ENCODE peak calls at places on chromosome 1, in ten cellular contexts. O, W, S, Q, G, D, U, F, Z and P are unnamed samples.
A peak's percentile ranks its signal among the peaks of the same experiment; 100 is the strongest.

GRCh38 chr1:184618851-184619250 is 135.8 kb downstream of the EDEM3 start:
- DNase-seq in G (no peak), Q (no peak), U (no peak), D (no peak), W (no peak), F (no peak), Z (no peak), O (no peak), S (no peak), P (no peak)

GRCh38 chr1:42165511-42166210 is 1.1 kb upstream of the GUCA2A start:
- DNase-seq in F (no peak), U (peak; percentile 93), D (no peak), S (no peak), Z (peak; percentile 95), W (no peak), O (peak; percentile 30), Q (peak; percentile 83), G (no peak), P (no peak)

GRCh38 chr1:4944072-4944471 is 289.7 kb downstream of the AJAP1 start:
- DNase-seq in Z (no peak), U (no peak), S (no peak), D (no peak), Q (no peak), G (no peak), W (no peak), O (no peak), F (no peak), P (no peak)

GRCh38 chr1:226738995-226739695 is at the start of gene ITPKB:
- DNase-seq in D (peak; percentile 45), F (peak; percentile 68), U (peak; percentile 71), O (peak; percentile 81), Z (peak; percentile 30), S (no peak), G (no peak), Q (peak; percentile 90), W (no peak), P (peak; percentile 41)

GRCh38 chr1:200029035-200029623 is 1.6 kb downstream of the NR5A2 start:
- DNase-seq in Q (peak; percentile 81), W (no peak), S (peak; percentile 76), G (peak; percentile 43), O (peak; percentile 41), U (peak; percentile 72), D (no peak), Z (peak; percentile 82), F (no peak), P (peak; percentile 62)

GRCh38 chr1:179881642-179882252 is 338 bp upstream of the TOR1AIP1 start:
- DNase-seq in Q (no peak), Z (no peak), F (no peak), O (peak; percentile 97), D (no peak), S (no peak), G (no peak), W (no peak), U (no peak), P (no peak)

GRCh38 chr1:54358503-54359168 is 47.6 kb downstream of the SSBP3 start:
- DNase-seq in D (no peak), S (peak; percentile 84), O (no peak), F (no peak), G (no peak), W (no peak), Z (no peak), U (no peak), Q (no peak), P (no peak)

GRCh38 chr1:172472495-172472894 is 28.6 kb upstream of the PIGC start:
- DNase-seq in Q (no peak), W (no peak), Z (no peak), U (no peak), S (no peak), O (no peak), F (no peak), G (no peak), D (no peak), P (no peak)

GRCh38 chr1:159647616-159648015 is 60.0 kb downstream of the APCS start:
- DNase-seq in W (no peak), U (no peak), F (no peak), Q (no peak), Z (no peak), D (no peak), G (no peak), O (no peak), S (no peak), P (no peak)

GRCh38 chr1:88890790-88891317 is 513 bp downstream of the GTF2B start:
- DNase-seq in Q (no peak), W (no peak), D (no peak), S (no peak), Z (peak; percentile 23), G (peak; percentile 18), O (peak; percentile 41), U (no peak), F (no peak), P (peak; percentile 38)

GRCh38 chr1:26277719-26278118 is 2.2 kb upstream of the SH3BGRL3 start:
- DNase-seq in G (no peak), U (no peak), Q (no peak), O (no peak), S (peak; percentile 43), Z (no peak), D (no peak), F (no peak), W (no peak), P (no peak)

GRCh38 chr1:79193211-79194079 is 186.9 kb upstream of the ADGRL4 start:
- DNase-seq in F (no peak), Q (no peak), O (peak; percentile 79), U (no peak), D (no peak), Z (peak; percentile 28), S (no peak), W (no peak), G (no peak), P (peak; percentile 28)

GRCh38 chr1:15765495-15766194 is 7.0 kb downstream of the FBLIM1 start:
- DNase-seq in Z (no peak), W (no peak), G (no peak), O (peak; percentile 77), S (no peak), Q (no peak), F (no peak), D (no peak), U (no peak), P (no peak)

GRCh38 chr1:94884101-94884875 is 42.6 kb downstream of the CNN3 start:
- DNase-seq in W (no peak), O (peak; percentile 67), G (peak; percentile 42), Q (no peak), D (no peak), Z (no peak), S (no peak), F (no peak), U (no peak), P (peak; percentile 15)

GRCh38 chr1:218030846-218031245 is 254.2 kb upstream of the RRP15 start:
- DNase-seq in S (no peak), D (no peak), G (no peak), O (no peak), U (no peak), W (no peak), Z (no peak), F (no peak), Q (no peak), P (no peak)

GRCh38 chr1:44016875-44017400 is 14.3 kb downstream of the SLC6A9 start:
- DNase-seq in U (no peak), F (no peak), W (no peak), G (no peak), D (no peak), S (no peak), Q (no peak), O (no peak), Z (no peak), P (no peak)

GRCh38 chr1:180854001-180854400 is 58.7 kb upstream of the KIAA1614 start:
- DNase-seq in Z (no peak), O (no peak), U (no peak), G (no peak), D (no peak), F (no peak), W (no peak), Q (no peak), S (no peak), P (no peak)

GRCh38 chr1:158833269-158833668 is 2.1 kb downstream of the MNDA start:
- DNase-seq in F (no peak), Q (no peak), O (no peak), D (no peak), U (no peak), S (no peak), W (no peak), G (no peak), Z (no peak), P (no peak)

GRCh38 chr1:157470276-157470675 is 82.0 kb downstream of the FCRL5 start:
- DNase-seq in S (no peak), D (no peak), O (no peak), G (no peak), F (no peak), Z (no peak), U (no peak), W (no peak), Q (no peak), P (no peak)

GRCh38 chr1:88935522-88936222 is 44.3 kb upstream of the GTF2B start:
- DNase-seq in W (no peak), G (no peak), D (no peak), F (no peak), O (peak; percentile 66), S (no peak), Q (no peak), Z (peak; percentile 10), U (no peak), P (peak; percentile 15)

GRCh38 chr1:244952940-244953339 is 88.6 kb upstream of the HNRNPU start:
- DNase-seq in O (no peak), G (no peak), Z (peak; percentile 48), F (no peak), D (no peak), W (no peak), Q (no peak), S (no peak), U (no peak), P (no peak)

GRCh38 chr1:221268295-221268694 is 389.1 kb downstream of the HLX start:
- DNase-seq in D (no peak), G (no peak), O (peak; percentile 92), Q (no peak), U (no peak), F (no peak), W (no peak), Z (no peak), S (no peak), P (no peak)

GRCh38 chr1:108049083-108049819 is 84.3 kb upstream of the VAV3 start:
- DNase-seq in U (peak; percentile 69), F (no peak), O (no peak), D (no peak), Z (peak; percentile 23), S (peak; percentile 30), G (no peak), W (no peak), Q (peak; percentile 81), P (peak; percentile 55)

GRCh38 chr1:109201123-109201703 is 12.5 kb upstream of the SARS1 start:
- DNase-seq in Q (no peak), U (no peak), S (peak; percentile 76), F (no peak), Z (peak; percentile 55), W (peak; percentile 43), G (no peak), O (peak; percentile 75), D (no peak), P (peak; percentile 45)

GRCh38 chr1:205191617-205192016 is 19.9 kb downstream of the DSTYK start:
- DNase-seq in U (no peak), O (no peak), G (no peak), F (no peak), Z (no peak), S (peak; percentile 91), D (no peak), Q (no peak), W (no peak), P (no peak)

GRCh38 chr1:198175418-198176170 is 18.8 kb downstream of the NEK7 start:
- DNase-seq in O (peak; percentile 63), W (no peak), Q (no peak), U (no peak), G (no peak), F (peak; percentile 13), Z (no peak), D (no peak), S (no peak), P (no peak)

GRCh38 chr1:90371106-90371813 is 345.8 kb downstream of the BARHL2 start:
- DNase-seq in Q (no peak), W (no peak), G (no peak), O (peak; percentile 2), F (no peak), U (no peak), Z (no peak), S (no peak), D (no peak), P (no peak)

GRCh38 chr1:55927934-55928333 is 651.4 kb downstream of the PLPP3 start:
- DNase-seq in Z (no peak), S (no peak), D (no peak), G (no peak), Q (no peak), O (peak; percentile 64), W (no peak), F (no peak), U (no peak), P (no peak)